ENCODE peak calls at places on chromosomes 6 and 20, in eight cellular contexts. Q, K, N, O, A, V, H and P are unnamed samples.

GRCh38 chr6:166660157-166660686 is 33.2 kb upstream of the RPS6KA2 start:
- DNase-seq in N (no peak), O (no peak), V (no peak), H (no peak), A (no peak), Q (no peak), K (no peak), P (no peak)

GRCh38 chr6:57301755-57302154 is 15.7 kb upstream of the PRIM2 start:
- DNase-seq in K (no peak), H (no peak), Q (no peak), A (no peak), N (no peak), V (no peak), O (no peak), P (no peak)

GRCh38 chr6:107655245-107655644 is 165.3 kb downstream of the SOBP start:
- DNase-seq in N (no peak), A (no peak), Q (no peak), H (peak), O (peak), V (no peak), K (no peak), P (peak)

GRCh38 chr6:118263929-118264486 is 284.1 kb upstream of the PLN start:
- DNase-seq in Q (no peak), A (peak), N (peak), V (peak), O (peak), K (no peak), H (peak), P (peak)

GRCh38 chr20:63519765-63520593 is 586 bp upstream of the PPDPF start:
- DNase-seq in K (peak), Q (peak), H (peak), O (peak), V (peak), N (no peak), A (peak), P (peak)

GRCh38 chr20:20743511-20744169 is 31.2 kb upstream of the RALGAPA2 start:
- DNase-seq in V (no peak), K (peak), Q (peak), O (peak), A (peak), H (peak), N (peak), P (no peak)

GRCh38 chr20:46255440-46256104 is 52.7 kb downstream of the CDH22 start:
- DNase-seq in K (peak), Q (peak), N (peak), V (no peak), H (no peak), A (peak), O (peak), P (no peak)

GRCh38 chr20:32488066-32488838 is 96.9 kb downstream of the NOL4L start:
- DNase-seq in V (no peak), N (peak), Q (no peak), H (no peak), A (no peak), O (no peak), K (no peak), P (no peak)

GRCh38 chr6:161463061-161463460 is 189.2 kb upstream of the AGPAT4 start:
- DNase-seq in N (no peak), Q (no peak), A (no peak), H (no peak), O (no peak), K (no peak), V (no peak), P (no peak)

GRCh38 chr6:64895945-64896344 is 811.1 kb downstream of the EYS start:
- DNase-seq in K (no peak), O (no peak), Q (no peak), H (no peak), N (no peak), V (no peak), A (no peak), P (no peak)

GRCh38 chr6:113352831-113353230 is 504.3 kb upstream of the MARCKS start:
- DNase-seq in Q (peak), V (no peak), K (no peak), N (no peak), O (no peak), H (no peak), A (no peak), P (no peak)

GRCh38 chr6:138486249-138487121 is 12.8 kb downstream of the NHSL1 start:
- DNase-seq in V (no peak), O (no peak), N (no peak), H (no peak), Q (no peak), K (no peak), A (no peak), P (no peak)

GRCh38 chr6:11429577-11429976 is 108.0 kb upstream of the TMEM170B start:
- DNase-seq in H (no peak), N (no peak), Q (no peak), O (no peak), V (no peak), A (no peak), K (no peak), P (peak)

GRCh38 chr6:137271245-137272183 is 52.3 kb upstream of the IFNGR1 start:
- DNase-seq in H (no peak), O (peak), K (no peak), A (peak), N (no peak), Q (no peak), V (peak), P (no peak)

GRCh38 chr6:108746411-108746810 is 101.8 kb upstream of the ARMC2 start:
- DNase-seq in V (no peak), A (no peak), O (no peak), H (no peak), N (no peak), Q (no peak), K (no peak), P (no peak)

GRCh38 chr6:31042801-31043200 is 32.5 kb downstream of the MUC22 start:
- DNase-seq in Q (peak), O (peak), K (peak), H (peak), V (peak), N (peak), A (peak), P (peak)

GRCh38 chr6:108714012-108714773 is 134.0 kb upstream of the ARMC2 start:
- DNase-seq in H (no peak), K (no peak), O (no peak), N (peak), A (peak), V (no peak), Q (peak), P (no peak)

GRCh38 chr6:3526962-3527796 is 70.3 kb upstream of the SLC22A23 start:
- DNase-seq in O (no peak), H (peak), N (no peak), Q (no peak), V (no peak), A (peak), K (no peak), P (no peak)

GRCh38 chr20:39395478-39396291 is 433.5 kb downstream of the DHX35 start:
- DNase-seq in A (no peak), K (no peak), V (no peak), Q (no peak), H (no peak), O (no peak), N (peak), P (no peak)
- TF ChIP-seq CTCF in A (no peak), K (no peak), V (no peak), Q (no peak), H (no peak), O (no peak), N (no peak), P (no peak)

GRCh38 chr6:39794231-39794630 is 2.1 kb downstream of the DAAM2 start:
- DNase-seq in H (no peak), A (no peak), V (no peak), K (no peak), O (no peak), Q (no peak), N (no peak), P (no peak)
- TF ChIP-seq CTCF in H (peak), A (no peak), V (no peak), K (no peak), O (no peak), Q (no peak), N (no peak), P (no peak)

GRCh38 chr20:4070323-4071176 is 55.2 kb upstream of the RNF24 start:
- DNase-seq in O (no peak), V (no peak), A (no peak), H (no peak), Q (no peak), N (no peak), K (no peak), P (no peak)
- TF ChIP-seq CTCF in O (no peak), V (no peak), A (no peak), H (no peak), Q (no peak), N (no peak), K (no peak), P (no peak)

GRCh38 chr6:116511424-116512131 is at the start of gene CALHM5:
- DNase-seq in H (peak), N (peak), V (no peak), Q (peak), O (peak), A (peak), K (peak), P (no peak)
- TF ChIP-seq CTCF in H (peak), N (peak), V (no peak), Q (peak), O (peak), A (peak), K (peak), P (no peak)

DNA sequence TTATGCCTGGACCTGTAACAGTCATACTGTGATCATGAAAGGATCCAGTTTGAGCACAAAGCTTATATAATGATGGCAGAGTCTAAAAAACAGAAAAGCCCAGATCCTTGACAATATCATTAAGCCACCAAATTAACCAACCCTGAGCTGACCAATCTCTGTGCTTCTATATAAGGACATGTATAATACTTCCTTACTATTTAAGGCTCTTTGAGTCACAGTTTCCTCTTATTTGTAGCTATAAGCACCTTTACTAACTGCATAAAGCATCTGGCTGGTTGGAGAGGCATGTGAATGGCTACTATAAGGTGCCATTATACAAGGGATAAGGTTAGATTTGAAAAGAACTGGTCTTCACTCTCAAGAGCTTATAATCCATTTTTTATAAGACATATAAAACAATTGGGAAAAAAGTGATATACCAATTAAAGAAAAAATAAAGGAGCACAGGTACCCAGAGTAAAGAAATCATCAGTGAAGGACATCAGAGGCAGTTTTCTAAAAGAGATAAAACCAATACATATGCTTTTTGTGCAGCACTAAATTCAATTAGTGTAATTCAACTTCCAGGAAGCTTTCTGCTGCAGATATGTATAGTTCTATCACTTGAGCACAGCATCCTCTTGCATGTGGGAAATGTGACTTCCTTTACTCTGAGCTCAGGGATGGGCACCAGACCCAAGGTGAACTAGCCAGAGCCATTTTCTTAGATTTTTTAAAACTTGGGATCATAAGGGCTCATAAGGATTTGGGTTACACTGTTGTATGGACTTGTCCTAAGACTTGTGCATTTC is 121.0 kb downstream of the BTBD9 start:
- DNase-seq in O (no peak), A (no peak), H (no peak), Q (no peak), K (no peak), N (no peak), V (no peak), P (no peak)
- TF ChIP-seq CTCF in O (no peak), A (no peak), H (no peak), Q (no peak), K (no peak), N (no peak), V (no peak), P (no peak)

DNA sequence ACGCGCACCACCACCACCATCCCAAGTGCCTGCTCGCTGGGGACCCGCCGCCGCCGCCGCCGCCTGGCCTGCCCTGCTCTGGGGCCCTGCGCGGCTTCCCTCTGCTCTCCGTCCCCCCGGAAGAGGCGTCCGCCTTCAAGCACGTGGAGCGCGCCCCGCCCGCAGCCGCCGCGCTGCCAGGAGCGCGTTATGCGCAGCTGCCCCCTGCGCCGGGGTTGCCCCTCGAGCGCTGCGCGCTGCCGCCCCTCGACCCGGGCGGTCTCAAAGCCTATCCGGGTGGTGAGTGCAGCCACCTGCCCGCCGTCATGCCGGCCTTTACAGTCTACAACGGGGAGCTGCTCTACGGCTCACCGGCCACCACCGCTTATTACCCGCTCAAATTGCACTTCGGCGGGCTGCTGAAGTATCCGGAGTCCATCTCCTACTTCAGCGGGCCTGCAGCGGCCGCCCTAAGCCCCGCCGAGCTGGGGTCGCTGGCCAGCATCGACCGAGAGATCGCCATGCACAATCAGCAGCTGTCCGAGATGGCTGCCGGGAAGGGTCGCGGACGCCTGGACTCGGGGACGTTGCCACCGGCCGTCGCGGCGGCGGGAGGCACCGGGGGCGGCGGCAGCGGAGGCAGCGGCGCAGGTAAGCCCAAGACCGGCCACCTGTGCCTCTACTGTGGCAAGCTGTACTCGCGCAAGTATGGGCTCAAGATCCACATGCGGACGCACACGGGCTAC is 7.2 kb downstream of the PRDM13 start:
- DNase-seq in H (peak), N (no peak), O (peak), Q (no peak), A (no peak), V (peak), K (no peak), P (peak)
- TF ChIP-seq CTCF in H (no peak), N (no peak), O (no peak), Q (no peak), A (no peak), V (no peak), K (no peak), P (no peak)

GRCh38 chr20:40506567-40506966 is 182.5 kb downstream of the MAFB start:
- DNase-seq in Q (peak), O (no peak), V (no peak), N (peak), K (peak), A (peak), H (no peak), P (peak)
- TF ChIP-seq CTCF in Q (no peak), O (no peak), V (no peak), N (no peak), K (no peak), A (no peak), H (no peak), P (no peak)

DNA sequence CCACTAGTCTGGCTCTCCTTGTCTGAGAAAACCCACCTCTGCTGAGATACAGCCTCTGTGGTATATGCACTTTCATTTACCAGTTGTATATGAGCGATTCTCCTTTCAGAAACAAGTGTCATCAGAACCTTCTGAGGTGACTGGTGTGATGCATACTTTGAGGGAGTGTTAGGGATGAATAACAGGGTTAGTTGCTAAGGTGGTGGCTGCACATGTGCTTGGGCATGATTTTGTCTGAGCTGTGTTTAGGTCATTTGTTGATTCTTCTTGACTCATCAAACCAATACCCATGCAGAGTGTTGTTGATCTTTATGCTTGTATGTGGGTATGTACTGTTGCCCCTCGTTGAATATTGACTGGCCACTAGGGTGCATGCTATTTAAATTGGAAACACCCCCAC is 25.7 kb downstream of the DTD1 start:
- DNase-seq in Q (no peak), N (no peak), K (no peak), V (no peak), H (no peak), A (no peak), O (no peak), P (no peak)
- TF ChIP-seq CTCF in Q (no peak), N (no peak), K (no peak), V (no peak), H (no peak), A (no peak), O (no peak), P (no peak)

DNA sequence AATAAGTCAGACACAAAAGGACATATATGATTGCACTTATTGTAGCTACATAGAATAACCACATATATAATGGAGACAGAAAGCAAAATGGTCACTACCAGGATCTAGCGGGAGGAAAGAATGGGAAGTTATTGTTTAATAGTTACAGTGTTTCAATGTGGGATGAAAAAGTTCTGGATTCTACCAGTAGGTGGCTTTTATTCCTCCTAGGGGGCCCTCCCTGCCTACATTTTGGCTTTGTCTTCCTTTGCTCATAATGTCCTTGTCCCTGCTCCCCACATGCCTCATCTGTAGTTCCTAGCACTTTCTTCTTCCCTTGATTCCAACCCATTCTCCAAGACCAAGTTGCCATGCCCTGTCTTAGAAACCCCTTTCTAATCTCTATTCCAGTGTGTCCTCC is 16.3 kb downstream of the ZNF133 start:
- DNase-seq in Q (no peak), V (no peak), H (no peak), A (no peak), N (no peak), K (no peak), O (no peak), P (no peak)
- TF ChIP-seq CTCF in Q (no peak), V (no peak), H (peak), A (peak), N (no peak), K (no peak), O (no peak), P (no peak)